ENCODE peak calls at places on chromosome 18, in six cellular contexts. G is GM18507, P is HCT116, S is HL-60, A is SW480, T is T-helper 1 cell. V is an unnamed sample.

GRCh38 chr18:42092848-42093247 is 137.8 kb downstream of the PIK3C3 start:
- DNase-seq in T (no peak), P (no peak), G (no peak), S (peak), A (no peak), V (no peak)

GRCh38 chr18:49100226-49100968 is 149.6 kb upstream of the SMAD7 start:
- DNase-seq in T (no peak), S (no peak), A (peak), P (no peak), G (no peak), V (no peak)

GRCh38 chr18:76414936-76415621 is 80.0 kb downstream of the ZNF516 start:
- DNase-seq in A (no peak), S (no peak), P (no peak), G (no peak), T (no peak), V (no peak)

GRCh38 chr18:7941533-7941932 is 374.4 kb downstream of the PTPRM start:
- DNase-seq in A (no peak), S (no peak), G (no peak), P (no peak), T (no peak), V (no peak)

GRCh38 chr18:54517521-54517920 is 73.5 kb upstream of the DYNAP start:
- DNase-seq in P (no peak), T (no peak), S (no peak), A (no peak), G (no peak), V (no peak)

GRCh38 chr18:41436772-41437171 is 518.3 kb upstream of the PIK3C3 start:
- DNase-seq in A (no peak), S (no peak), P (no peak), T (no peak), G (no peak), V (no peak)

GRCh38 chr18:48319796-48320638 is 89.2 kb downstream of the ZBTB7C start:
- DNase-seq in P (no peak), S (no peak), T (no peak), A (peak), G (no peak), V (no peak)

GRCh38 chr18:49697757-49698595 is 115.4 kb downstream of the ACAA2 start:
- DNase-seq in T (no peak), S (no peak), G (no peak), A (no peak), P (no peak), V (no peak)

GRCh38 chr18:76529433-76529811 is 34.4 kb upstream of the ZNF516 start:
- DNase-seq in T (no peak), G (no peak), P (no peak), S (no peak), A (no peak), V (no peak)

GRCh38 chr18:1150344-1150743 is 245.7 kb downstream of the ADCYAP1 start:
- DNase-seq in S (no peak), P (no peak), G (no peak), A (no peak), T (no peak), V (no peak)

GRCh38 chr18:26802330-26803200 is 62.9 kb downstream of the AQP4 start:
- DNase-seq in G (no peak), A (no peak), S (no peak), P (no peak), T (no peak), V (no peak)

GRCh38 chr18:70288851-70289328 is at the start of gene SOCS6:
- DNase-seq in A (peak), P (no peak), G (peak), T (peak), S (peak), V (peak)

GRCh38 chr18:68448736-68449135 is 266.2 kb downstream of the TMX3 start:
- DNase-seq in P (no peak), A (no peak), G (no peak), S (no peak), T (no peak), V (no peak)

GRCh38 chr18:58496937-58497336 is 132.0 kb downstream of the ALPK2 start:
- DNase-seq in G (no peak), P (peak), S (no peak), T (no peak), A (peak), V (no peak)

GRCh38 chr18:48932822-48933510 is 17.8 kb downstream of the SMAD7 start:
- DNase-seq in T (no peak), P (no peak), G (no peak), S (peak), A (no peak), V (peak)

GRCh38 chr18:46264255-46264654 is 160.1 kb downstream of the HAUS1 start:
- DNase-seq in G (no peak), A (no peak), P (peak), S (no peak), T (no peak), V (no peak)

GRCh38 chr18:45081579-45082181 is 401.0 kb downstream of the SETBP1 start:
- DNase-seq in G (no peak), T (no peak), P (no peak), S (no peak), A (no peak), V (peak)

GRCh38 chr18:79781331-79781941 is 16.3 kb upstream of the KCNG2 start:
- DNase-seq in T (no peak), G (no peak), A (no peak), S (no peak), P (no peak), V (no peak)

GRCh38 chr18:44342167-44342566 is 338.5 kb upstream of the SETBP1 start:
- DNase-seq in A (no peak), S (no peak), T (no peak), G (no peak), P (no peak), V (no peak)

GRCh38 chr18:44537521-44537920 is 143.2 kb upstream of the SETBP1 start:
- DNase-seq in S (no peak), A (no peak), T (no peak), G (no peak), P (no peak), V (no peak)

GRCh38 chr18:24027156-24027555 is 12.6 kb downstream of the TTC39C start:
- DNase-seq in P (no peak), A (no peak), G (no peak), T (no peak), S (peak), V (peak)

GRCh38 chr18:49340446-49340845 is 120.0 kb downstream of the DYM start:
- DNase-seq in G (no peak), A (no peak), T (no peak), S (no peak), P (no peak), V (no peak)

GRCh38 chr18:49135871-49136270 is 185.1 kb upstream of the SMAD7 start:
- DNase-seq in T (no peak), G (no peak), S (no peak), A (no peak), P (no peak), V (no peak)

GRCh38 chr18:79001001-79001400 is 21.4 kb downstream of the SALL3 start:
- DNase-seq in A (no peak), P (no peak), S (no peak), G (no peak), T (no peak), V (no peak)

GRCh38 chr18:10099539-10100140 is 185.8 kb downstream of the VAPA start:
- DNase-seq in S (no peak), G (no peak), P (no peak), A (no peak), T (no peak), V (no peak)

GRCh38 chr18:8948471-8949149 is 153.9 kb upstream of the NDUFV2 start:
- DNase-seq in T (no peak), S (no peak), G (no peak), P (no peak), A (peak), V (no peak)

GRCh38 chr18:74171910-74172606 is 23.7 kb downstream of the TIMM21 start:
- DNase-seq in T (no peak), P (no peak), S (no peak), G (no peak), A (peak), V (no peak)

GRCh38 chr18:78244779-78245178 is 734.8 kb upstream of the SALL3 start:
- DNase-seq in T (no peak), P (no peak), S (no peak), G (no peak), A (no peak), V (no peak)

GRCh38 chr18:49467019-49467563 is 6.6 kb upstream of the DYM start:
- DNase-seq in A (no peak), P (no peak), T (no peak), G (no peak), S (no peak), V (no peak)

GRCh38 chr18:56257215-56257614 is 381.2 kb downstream of the TXNL1 start:
- DNase-seq in A (no peak), G (peak), S (peak), P (no peak), T (no peak), V (no peak)

GRCh38 chr18:51953521-51953920 is 386.5 kb upstream of the DCC start:
- DNase-seq in A (no peak), S (no peak), T (no peak), G (no peak), P (no peak), V (no peak)

GRCh38 chr18:42976869-42977268 is 138.6 kb downstream of the RIT2 start:
- DNase-seq in S (no peak), A (no peak), G (no peak), P (no peak), T (no peak), V (no peak)

GRCh38 chr18:702957-703659 is 9.3 kb downstream of the ENOSF1 start:
- DNase-seq in P (no peak), G (no peak), T (no peak), S (peak), A (peak), V (peak)

GRCh38 chr18:12679183-12679786 is 21.4 kb upstream of the SPIRE1 start:
- DNase-seq in P (no peak), A (peak), T (no peak), S (no peak), G (no peak), V (peak)

V was measured in GF-D8.